ENCODE peak calls at places on chromosomes 16 and 17, in ten cellular contexts. H is psoas muscle; D is T-helper 17 cell; Z is retinal pigment epithelial cell; I is skeletal muscle cell; S is H54; Q is putamen; X is RPMI7951; Y is activated T-cell treated with anti-CD3 and anti-CD28 coated beads, Interleukin-2, amount 50 U/mL, for 72 hours; U is NCI-H1417. W is an unnamed sample.

GRCh38 chr17:34307110-34307509 is 12.1 kb upstream of the CCL8 start:
- DNase-seq in H (peak; percentile 67), D (no peak), Z (no peak), I (peak; percentile 25), S (no peak), Q (no peak), X (peak; percentile 72), Y (no peak), U (no peak), W (peak; percentile 22)

GRCh38 chr16:3774156-3774767 is 56.9 kb upstream of the TRAP1 start:
- DNase-seq in H (no peak), D (no peak), Z (no peak), I (peak; percentile 19), S (no peak), Q (peak; percentile 34), X (no peak), Y (no peak), U (no peak), W (no peak)

GRCh38 chr17:31321481-31321880 is at the start of gene EVI2A:
- DNase-seq in H (no peak), D (peak; percentile 48), Z (peak; percentile 23), I (peak; percentile 50), S (peak; percentile 20), Q (peak; percentile 85), X (peak; percentile 89), Y (peak; percentile 87), U (no peak), W (peak; percentile 84)

GRCh38 chr17:8275421-8276290 is 12.8 kb upstream of the RANGRF start:
- DNase-seq in H (no peak), D (no peak), Z (no peak), I (peak; percentile 29), S (no peak), Q (no peak), X (no peak), Y (no peak), U (no peak), W (no peak)

GRCh38 chr17:7852262-7852670 is 2.6 kb upstream of the TMEM88 start:
- DNase-seq in H (peak; percentile 58), D (no peak), Z (no peak), I (no peak), S (no peak), Q (no peak), X (no peak), Y (no peak), U (no peak), W (no peak)

GRCh38 chr17:57739402-57740224 is 5.5 kb downstream of the CCDC182 start:
- DNase-seq in H (no peak), D (no peak), Z (no peak), I (no peak), S (peak; percentile 26), Q (no peak), X (peak; percentile 28), Y (peak; percentile 18), U (peak; percentile 69), W (peak; percentile 9)

GRCh38 chr17:76716834-76717205 is 6.1 kb upstream of the MXRA7 start:
- DNase-seq in H (peak; percentile 26), D (no peak), Z (no peak), I (peak; percentile 90), S (peak; percentile 56), Q (no peak), X (peak; percentile 69), Y (no peak), U (no peak), W (peak; percentile 79)

GRCh38 chr17:72699566-72699965 is 392.9 kb downstream of the SLC39A11 start:
- DNase-seq in H (no peak), D (no peak), Z (no peak), I (no peak), S (peak; percentile 68), Q (peak; percentile 42), X (peak; percentile 94), Y (no peak), U (no peak), W (peak; percentile 85)

GRCh38 chr17:69607162-69607834 is 192.8 kb downstream of the MAP2K6 start:
- DNase-seq in H (peak; percentile 86), D (no peak), Z (peak; percentile 47), I (peak; percentile 57), S (peak; percentile 32), Q (peak; percentile 70), X (peak; percentile 62), Y (peak; percentile 58), U (peak; percentile 85), W (peak; percentile 26)

GRCh38 chr16:21937387-21937829 is 15.8 kb upstream of the UQCRC2 start:
- DNase-seq in H (no peak), D (no peak), Z (no peak), I (no peak), S (no peak), Q (no peak), X (no peak), Y (no peak), U (no peak), W (no peak)

GRCh38 chr17:80025140-80025539 is 10.5 kb downstream of the TBC1D16 start:
- DNase-seq in H (no peak), D (no peak), Z (no peak), I (no peak), S (no peak), Q (no peak), X (no peak), Y (no peak), U (peak; percentile 84), W (no peak)

GRCh38 chr17:76714822-76715461 is 4.2 kb upstream of the MXRA7 start:
- DNase-seq in H (peak; percentile 78), D (peak; percentile 67), Z (no peak), I (no peak), S (no peak), Q (no peak), X (peak; percentile 42), Y (peak; percentile 77), U (peak; percentile 63), W (peak; percentile 49)

GRCh38 chr17:30093463-30094147 is 23.0 kb upstream of the NSRP1 start:
- DNase-seq in H (peak; percentile 14), D (no peak), Z (no peak), I (no peak), S (peak; percentile 6), Q (peak; percentile 44), X (peak; percentile 61), Y (peak; percentile 48), U (peak; percentile 84), W (peak; percentile 53)

GRCh38 chr16:9053006-9053601 is 38.3 kb upstream of the HAPSTR1 start:
- DNase-seq in H (peak; percentile 78), D (no peak), Z (peak; percentile 81), I (no peak), S (no peak), Q (no peak), X (peak; percentile 68), Y (no peak), U (peak; percentile 2), W (peak; percentile 80)

GRCh38 chr16:61879-62281 is 8.3 kb downstream of the SNRNP25 start:
- DNase-seq in H (peak; percentile 50), D (no peak), Z (no peak), I (no peak), S (no peak), Q (no peak), X (no peak), Y (no peak), U (no peak), W (no peak)

GRCh38 chr16:4873091-4873490 is 25.8 kb downstream of the UBN1 start:
- DNase-seq in H (no peak), D (no peak), Z (no peak), I (no peak), S (no peak), Q (no peak), X (no peak), Y (no peak), U (no peak), W (no peak)